ENCODE peak calls at places on chromosome 1, in six cellular contexts. H, Z, Q, W, S and V are unnamed samples.

GRCh38 chr1:89701746-89702241 is 68.9 kb downstream of the LRRC8C start:
- DNase-seq in H (no peak), Z (no peak), Q (peak), W (peak), S (no peak), V (no peak)

GRCh38 chr1:93683234-93683633 is 1.6 kb upstream of the BCAR3 start:
- DNase-seq in H (no peak), Z (no peak), Q (no peak), W (no peak), S (no peak), V (no peak)

GRCh38 chr1:231636157-231636556 is 9.6 kb downstream of the DISC1 start:
- DNase-seq in H (peak), Z (no peak), Q (no peak), W (peak), S (peak), V (peak)

GRCh38 chr1:153922076-153922837 is 515 bp downstream of the GATAD2B start:
- DNase-seq in H (peak), Z (no peak), Q (peak), W (no peak), S (peak), V (no peak)

GRCh38 chr1:19445417-19446342 is 39.7 kb downstream of the CAPZB start:
- DNase-seq in H (no peak), Z (no peak), Q (no peak), W (no peak), S (no peak), V (no peak)

GRCh38 chr1:42240964-42241755 is 76.6 kb upstream of the GUCA2A start:
- DNase-seq in H (no peak), Z (no peak), Q (no peak), W (peak), S (no peak), V (no peak)

GRCh38 chr1:41493626-41494350 is 9.3 kb upstream of the EDN2 start:
- DNase-seq in H (no peak), Z (no peak), Q (peak), W (no peak), S (no peak), V (no peak)

GRCh38 chr1:167518331-167518700 is at the start of gene CD247:
- DNase-seq in H (no peak), Z (no peak), Q (no peak), W (no peak), S (no peak), V (no peak)

GRCh38 chr1:191125950-191126349 is 648.3 kb upstream of the BRINP3 start:
- DNase-seq in H (no peak), Z (no peak), Q (no peak), W (no peak), S (no peak), V (no peak)

GRCh38 chr1:212152308-212152693 is 116.8 kb downstream of the DTL start:
- DNase-seq in H (no peak), Z (no peak), Q (peak), W (no peak), S (no peak), V (no peak)

GRCh38 chr1:230632273-230632873 is 9.9 kb upstream of the COG2 start:
- DNase-seq in H (peak), Z (no peak), Q (peak), W (peak), S (peak), V (no peak)

GRCh38 chr1:220527279-220528048 is 472 bp upstream of the MARK1 start:
- DNase-seq in H (no peak), Z (no peak), Q (no peak), W (peak), S (peak), V (no peak)

GRCh38 chr1:222991177-222991576 is 151.9 kb downstream of the TLR5 start:
- DNase-seq in H (no peak), Z (no peak), Q (no peak), W (no peak), S (no peak), V (no peak)

GRCh38 chr1:47519491-47519890 is 81.6 kb downstream of the FOXD2 start:
- DNase-seq in H (no peak), Z (no peak), Q (no peak), W (no peak), S (peak), V (no peak)

GRCh38 chr1:203692565-203693470 is 66.2 kb downstream of the ATP2B4 start:
- DNase-seq in H (peak), Z (peak), Q (peak), W (peak), S (peak), V (peak)
- TF ChIP-seq CTCF in H (no peak), Z (no peak), Q (no peak), W (no peak), S (peak), V (no peak)

DNA sequence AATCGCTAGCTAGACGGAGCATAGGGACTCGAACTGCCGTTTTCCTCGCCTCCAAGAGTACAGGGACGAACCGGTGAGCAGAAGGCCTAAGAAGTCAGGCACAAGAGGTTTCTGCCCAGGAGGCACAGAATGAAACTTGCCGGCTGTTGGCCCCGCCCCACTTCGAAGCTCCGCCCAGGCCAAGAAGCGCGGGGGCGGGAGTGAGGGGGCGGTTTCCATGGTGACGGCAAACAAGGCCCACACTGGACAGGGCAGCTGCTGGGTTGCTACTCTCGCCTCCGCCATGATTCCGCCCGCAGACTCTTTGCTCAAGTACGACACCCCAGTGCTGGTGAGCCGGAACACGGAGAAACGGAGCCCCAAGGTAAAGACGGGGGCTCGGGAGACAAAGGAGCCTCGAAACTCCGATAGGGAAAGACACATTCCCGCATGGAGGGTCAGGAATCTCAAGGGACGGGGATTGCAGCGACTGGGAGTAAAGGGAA is at the start of gene DNALI1:
- DNase-seq in H (peak), Z (no peak), Q (peak), W (peak), S (peak), V (peak)
- H3K4me3 ChIP-seq in H (peak), Z (peak), Q (no peak), W (peak), S (peak), V (peak)

DNA sequence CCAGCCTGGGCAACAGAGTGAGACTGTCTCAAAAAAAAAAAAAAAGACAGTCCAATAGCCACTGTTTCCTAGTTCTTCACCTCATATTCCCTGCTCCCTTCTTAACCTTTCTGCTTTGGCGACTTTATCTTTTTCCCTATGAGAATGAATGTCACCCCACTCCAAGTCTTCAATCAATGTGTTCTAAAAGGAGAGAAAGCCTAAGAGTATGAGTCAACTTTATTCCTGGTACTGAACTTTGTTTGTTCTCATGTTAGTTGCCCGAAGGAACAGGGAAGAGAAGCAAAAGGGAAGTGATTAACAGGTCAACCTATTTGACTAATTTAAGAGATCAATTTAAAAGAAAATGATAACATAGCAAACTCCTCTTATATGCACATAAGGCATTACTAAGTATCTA is 39.9 kb upstream of the SLC16A1 start:
- DNase-seq in H (no peak), Z (no peak), Q (no peak), W (peak), S (no peak), V (no peak)
- TF ChIP-seq CTCF in H (no peak), Z (no peak), Q (no peak), W (no peak), S (no peak), V (no peak)

GRCh38 chr1:201169971-201170532 is 15.8 kb upstream of the TMEM9 start:
- DNase-seq in H (no peak), Z (no peak), Q (no peak), W (no peak), S (no peak), V (no peak)
- H3K4me3 ChIP-seq in H (no peak), Z (no peak), Q (no peak), W (no peak), S (no peak), V (peak)